ENCODE peak calls at places on chromosomes 11 and 22, in ten cellular contexts. Y is DND-41, B is mammary epithelial cell, X is PC-3, H is HL-60, S is endothelial cell of umbilical vein, R is uterus, P is psoas muscle, E is prostate gland, T is A549. N is an unnamed sample.

GRCh38 chr22:42984397-42984796 is 30.6 kb downstream of the PACSIN2 start:
- DNase-seq in X (no peak), P (no peak), Y (no peak), T (no peak), B (no peak), R (no peak), S (no peak), H (no peak), E (no peak), N (no peak)

GRCh38 chr22:44622147-44622427 is 79.9 kb upstream of the PRR5 start:
- DNase-seq in R (no peak), T (peak), B (no peak), H (no peak), E (no peak), S (no peak), Y (peak), X (peak), P (peak), N (no peak)

GRCh38 chr22:19122752-19123492 is 710 bp upstream of the DGCR2 start:
- DNase-seq in Y (no peak), T (no peak), H (no peak), P (no peak), R (no peak), B (peak), E (peak), X (no peak), S (no peak), N (no peak)

GRCh38 chr22:21590809-21591641 is 23.5 kb downstream of the UBE2L3 start:
- DNase-seq in E (peak), T (no peak), R (no peak), X (no peak), Y (no peak), P (no peak), S (no peak), H (no peak), B (no peak), N (no peak)

GRCh38 chr11:76822406-76822805 is 38.3 kb upstream of the ACER3 start:
- DNase-seq in E (no peak), B (no peak), H (no peak), R (no peak), Y (no peak), S (no peak), X (no peak), P (no peak), T (no peak), N (no peak)

GRCh38 chr11:63829823-63830489 is 9.0 kb upstream of the MARK2 start:
- DNase-seq in P (no peak), H (no peak), Y (peak), S (peak), T (peak), B (no peak), E (no peak), X (no peak), R (no peak), N (no peak)

GRCh38 chr11:81658722-81659121 is 1074.9 kb downstream of the FAM181B start:
- DNase-seq in R (no peak), B (peak), P (no peak), S (no peak), E (no peak), Y (no peak), H (peak), X (peak), T (peak), N (no peak)

GRCh38 chr11:28525636-28526405 is 417.6 kb downstream of the METTL15 start:
- DNase-seq in T (no peak), R (no peak), E (no peak), P (no peak), X (no peak), H (no peak), S (no peak), B (no peak), Y (no peak), N (no peak)

GRCh38 chr11:27795955-27796861 is 96.0 kb upstream of the BDNF start:
- DNase-seq in B (no peak), H (no peak), T (no peak), X (no peak), E (no peak), P (no peak), Y (no peak), R (no peak), S (no peak), N (peak)

GRCh38 chr22:34620832-34621231 is 445.1 kb upstream of the ISX start:
- DNase-seq in R (no peak), H (no peak), X (no peak), Y (peak), E (no peak), T (no peak), P (no peak), S (no peak), B (no peak), N (no peak)

GRCh38 chr11:129249923-129250322 is 57.8 kb upstream of the ARHGAP32 start:
- DNase-seq in S (no peak), Y (no peak), P (no peak), B (peak), R (no peak), X (no peak), E (no peak), T (no peak), H (no peak), N (no peak)

GRCh38 chr11:80346660-80347059 is 905.8 kb upstream of the TENM4 start:
- DNase-seq in B (no peak), S (no peak), T (no peak), Y (no peak), E (no peak), R (no peak), H (no peak), X (no peak), P (no peak), N (no peak)
- TF ChIP-seq CTCF in B (no peak), S (no peak), T (no peak), Y (no peak), E (no peak), R (no peak), H (no peak), X (no peak), P (no peak), N (no peak)

GRCh38 chr11:121449123-121449522 is 3.0 kb upstream of the SORL1 start:
- DNase-seq in B (no peak), H (no peak), P (no peak), E (no peak), T (no peak), R (no peak), S (no peak), X (no peak), Y (no peak), N (no peak)

GRCh38 chr11:121450424-121450823 is 1.7 kb upstream of the SORL1 start:
- DNase-seq in R (no peak), S (no peak), T (no peak), Y (no peak), H (no peak), E (no peak), X (no peak), B (no peak), P (no peak), N (no peak)

GRCh38 chr11:121451178-121451981 is 734 bp upstream of the SORL1 start:
- DNase-seq in H (no peak), S (no peak), Y (no peak), X (peak), B (no peak), E (peak), R (no peak), P (no peak), T (no peak), N (no peak)

GRCh38 chr11:121448431-121448941 is 3.6 kb upstream of the SORL1 start:
- DNase-seq in S (no peak), T (no peak), R (no peak), B (no peak), P (no peak), H (peak), X (no peak), E (no peak), Y (no peak), N (no peak)

DNA sequence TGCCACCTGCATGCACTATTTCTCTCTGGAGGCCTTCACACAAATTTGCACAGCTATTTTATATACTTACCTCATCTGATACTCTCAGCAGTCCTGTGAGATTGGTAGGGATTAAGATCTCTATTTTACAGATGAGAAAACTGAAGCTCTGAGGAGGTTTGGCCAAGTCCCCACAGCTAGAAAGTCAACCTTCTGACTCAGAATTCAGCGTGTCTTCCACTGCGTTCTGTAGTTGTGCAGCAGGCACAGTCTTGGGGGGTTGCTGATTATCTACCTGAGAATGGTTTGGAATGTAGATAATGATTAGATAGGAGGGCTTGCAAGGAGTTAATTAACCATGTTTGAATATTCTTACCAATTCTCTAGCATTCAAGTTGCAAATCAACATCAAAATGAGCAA is 2.5 kb upstream of the SORL1 start:
- DNase-seq in X (no peak), E (no peak), P (no peak), H (no peak), R (no peak), T (no peak), S (no peak), Y (no peak), B (no peak), N (no peak)
- H3K27ac ChIP-seq in X (no peak), E (no peak), P (no peak), H (peak), R (no peak), T (no peak), S (no peak), Y (no peak), B (no peak), N (no peak)

GRCh38 chr11:73405146-73405510 is 28.9 kb downstream of the RELT start:
- DNase-seq in Y (no peak), S (no peak), B (no peak), H (no peak), R (no peak), E (no peak), X (no peak), P (no peak), T (no peak), N (no peak)

GRCh38 chr11:73402834-73403185 is 26.6 kb downstream of the RELT start:
- DNase-seq in T (no peak), B (no peak), E (no peak), R (no peak), H (no peak), S (peak), P (no peak), X (peak), Y (peak), N (no peak)

GRCh38 chr11:73404506-73405145 is 28.4 kb downstream of the RELT start:
- DNase-seq in E (no peak), H (no peak), Y (no peak), S (no peak), P (no peak), X (no peak), R (no peak), T (no peak), B (no peak), N (no peak)

GRCh38 chr11:73403541-73403940 is 27.3 kb downstream of the RELT start:
- DNase-seq in S (no peak), B (no peak), R (no peak), E (no peak), Y (no peak), T (no peak), P (no peak), X (no peak), H (no peak), N (no peak)

DNA sequence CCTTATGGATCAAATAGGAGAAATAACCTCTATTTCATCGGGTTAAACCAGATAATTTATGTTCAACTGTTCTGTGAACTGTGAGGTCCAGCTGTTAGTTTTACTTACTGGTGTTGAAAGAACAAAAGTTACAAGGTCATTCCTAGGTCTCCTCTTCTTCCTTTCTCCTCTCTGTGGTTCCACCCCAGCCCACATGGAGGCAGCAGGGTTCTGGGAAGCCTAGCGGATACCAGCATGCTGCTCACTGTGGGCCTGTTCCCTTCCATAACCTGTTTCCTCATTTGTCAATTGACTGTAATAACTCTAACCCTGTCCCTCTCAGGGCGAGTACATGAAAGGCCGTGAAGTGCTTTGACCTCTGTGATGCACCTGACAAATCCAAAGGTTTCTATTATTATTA is 27.8 kb downstream of the RELT start:
- DNase-seq in R (no peak), H (no peak), X (peak), Y (peak), S (peak), T (peak), P (peak), B (peak), E (no peak), N (peak)
- TF ChIP-seq CTCF in R (peak), H (peak), X (peak), Y (peak), S (peak), T (peak), P (peak), B (peak), E (peak), N (peak)

GRCh38 chr22:49953027-49953679 is 7.4 kb upstream of the PIM3 start:
- DNase-seq in S (no peak), E (no peak), T (no peak), B (no peak), H (no peak), R (no peak), P (no peak), X (no peak), Y (no peak), N (no peak)

GRCh38 chr22:49951986-49952896 is 8.3 kb upstream of the PIM3 start:
- DNase-seq in E (no peak), H (no peak), B (peak), S (peak), R (no peak), X (peak), Y (no peak), T (peak), P (no peak), N (no peak)

GRCh38 chr22:49950396-49950994 is 10.1 kb upstream of the PIM3 start:
- DNase-seq in T (no peak), H (no peak), E (no peak), S (no peak), R (no peak), Y (no peak), B (no peak), P (no peak), X (no peak), N (no peak)

GRCh38 chr22:49951001-49951677 is 9.4 kb upstream of the PIM3 start:
- DNase-seq in H (no peak), Y (no peak), E (peak), P (no peak), T (no peak), B (peak), S (no peak), X (peak), R (no peak), N (no peak)

GRCh38 chr22:49951678-49951985 is 8.9 kb upstream of the PIM3 start:
- DNase-seq in R (no peak), P (no peak), T (no peak), H (no peak), B (no peak), S (no peak), X (no peak), Y (no peak), E (no peak), N (no peak)
- H3K27ac ChIP-seq in R (no peak), P (no peak), T (peak), H (no peak), B (peak), S (no peak), X (peak), Y (no peak), E (peak), N (no peak)